ENCODE peak calls at places on chromosomes 11 and 22, in four cellular contexts. One of them, this sample, is unnamed.

GRCh38 chr11:114296190-114296978 is at the start of gene NNMT:
- DNase-seq in AG09319: peak; percentile 97
- DNase-seq in HCT116: no peak
- DNase-seq in nephron progenitor cell: no peak
- DNase-seq in this sample: peak; percentile 95

GRCh38 chr11:2857918-2858317 is 27.7 kb downstream of the CDKN1C start:
- DNase-seq in HCT116: no peak
- DNase-seq in nephron progenitor cell: no peak
- DNase-seq in AG09319: no peak
- DNase-seq in this sample: no peak

GRCh38 chr11:2781413-2782274 is 81.8 kb upstream of the KCNQ1OT1 start:
- DNase-seq in AG09319: no peak
- DNase-seq in HCT116: no peak
- DNase-seq in nephron progenitor cell: no peak
- DNase-seq in this sample: no peak

GRCh38 chr22:42269407-42270177 is 861 bp downstream of the TCF20 start:
- DNase-seq in AG09319: no peak
- DNase-seq in HCT116: peak; percentile 48
- DNase-seq in nephron progenitor cell: peak; percentile 64
- DNase-seq in this sample: no peak

GRCh38 chr11:129610125-129610524 is 205.5 kb upstream of the TMEM45B start:
- DNase-seq in HCT116: no peak
- DNase-seq in AG09319: no peak
- DNase-seq in nephron progenitor cell: no peak
- DNase-seq in this sample: no peak

GRCh38 chr11:65574147-65574962 is 1.5 kb upstream of the EHBP1L1 start:
- DNase-seq in HCT116: peak; percentile 83
- DNase-seq in AG09319: peak; percentile 93
- DNase-seq in nephron progenitor cell: peak; percentile 89
- DNase-seq in this sample: peak; percentile 82

GRCh38 chr11:6695377-6695776 is 12.2 kb upstream of the MRPL17 start:
- DNase-seq in nephron progenitor cell: no peak
- DNase-seq in HCT116: no peak
- DNase-seq in AG09319: no peak
- DNase-seq in this sample: no peak

GRCh38 chr11:105206633-105207032 is 67.1 kb upstream of the CARD18 start:
- DNase-seq in AG09319: no peak
- DNase-seq in HCT116: no peak
- DNase-seq in nephron progenitor cell: no peak
- DNase-seq in this sample: no peak

GRCh38 chr22:22684605-22685561 is 40.5 kb downstream of the GGTLC2 start:
- DNase-seq in nephron progenitor cell: peak; percentile 35
- DNase-seq in AG09319: peak; percentile 79
- DNase-seq in HCT116: no peak
- DNase-seq in this sample: no peak
- TF ChIP-seq CTCF in nephron progenitor cell: peak; percentile 35
- TF ChIP-seq CTCF in AG09319: peak; percentile 45
- TF ChIP-seq CTCF in HCT116: peak; percentile 64
- TF ChIP-seq CTCF in this sample: peak; percentile 61

GRCh38 chr11:69008774-69009440 is 4.1 kb downstream of the MRGPRF start:
- DNase-seq in nephron progenitor cell: peak; percentile 35
- DNase-seq in AG09319: peak; percentile 92
- DNase-seq in HCT116: peak; percentile 83
- DNase-seq in this sample: peak; percentile 94

GRCh38 chr11:69007978-69008381 is 5.1 kb downstream of the MRGPRF start:
- DNase-seq in AG09319: no peak
- DNase-seq in nephron progenitor cell: no peak
- DNase-seq in HCT116: no peak
- DNase-seq in this sample: no peak

GRCh38 chr11:69010964-69011623 is 2.0 kb downstream of the MRGPRF start:
- DNase-seq in HCT116: peak; percentile 47
- DNase-seq in AG09319: peak; percentile 54
- DNase-seq in nephron progenitor cell: peak; percentile 80
- DNase-seq in this sample: no peak

GRCh38 chr11:69010361-69010891 is 2.6 kb downstream of the MRGPRF start:
- DNase-seq in AG09319: no peak
- DNase-seq in HCT116: no peak
- DNase-seq in nephron progenitor cell: no peak
- DNase-seq in this sample: no peak

DNA sequence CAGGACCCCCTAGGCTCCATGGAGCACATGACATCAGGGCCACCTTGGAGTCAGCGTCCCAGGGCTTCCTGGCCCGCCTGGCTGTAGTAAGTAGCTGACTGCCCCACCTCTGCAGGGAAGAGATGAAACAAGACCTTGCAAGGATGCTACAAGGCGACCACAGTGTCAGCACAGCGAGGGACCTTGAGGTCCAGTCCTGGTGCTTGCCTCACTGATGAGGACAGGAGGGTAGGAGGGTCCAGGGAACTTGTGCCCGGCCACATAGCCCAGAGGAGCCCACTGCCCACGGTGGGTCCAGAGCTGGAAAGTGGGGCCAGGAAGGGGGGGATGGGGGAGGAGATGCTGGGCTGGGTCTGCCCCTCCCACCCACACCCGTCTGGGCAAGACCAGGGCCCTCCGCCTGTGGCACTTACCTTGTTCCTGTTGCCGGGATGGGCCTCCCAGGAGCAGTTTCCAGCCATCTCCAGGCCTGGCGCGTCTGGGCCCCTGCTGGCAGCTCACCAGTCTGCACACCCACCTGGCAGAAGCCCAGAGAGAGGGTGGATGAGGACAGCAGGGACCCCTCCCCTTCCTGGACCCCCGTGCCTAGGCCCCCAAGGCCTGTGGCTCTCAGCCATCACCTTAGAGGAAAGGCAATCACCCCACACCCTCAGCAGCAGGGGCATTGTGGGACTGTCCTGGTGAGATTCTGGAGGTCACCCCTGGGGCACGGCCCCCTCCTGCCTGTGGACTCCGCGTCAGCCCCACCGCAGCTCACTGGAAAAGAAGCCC is 3.4 kb downstream of the MRGPRF start:
- DNase-seq in AG09319: no peak
- DNase-seq in nephron progenitor cell: no peak
- DNase-seq in HCT116: no peak
- DNase-seq in this sample: no peak
- TF ChIP-seq CTCF in AG09319: no peak
- TF ChIP-seq CTCF in nephron progenitor cell: no peak
- TF ChIP-seq CTCF in HCT116: no peak
- TF ChIP-seq CTCF in this sample: no peak

DNA sequence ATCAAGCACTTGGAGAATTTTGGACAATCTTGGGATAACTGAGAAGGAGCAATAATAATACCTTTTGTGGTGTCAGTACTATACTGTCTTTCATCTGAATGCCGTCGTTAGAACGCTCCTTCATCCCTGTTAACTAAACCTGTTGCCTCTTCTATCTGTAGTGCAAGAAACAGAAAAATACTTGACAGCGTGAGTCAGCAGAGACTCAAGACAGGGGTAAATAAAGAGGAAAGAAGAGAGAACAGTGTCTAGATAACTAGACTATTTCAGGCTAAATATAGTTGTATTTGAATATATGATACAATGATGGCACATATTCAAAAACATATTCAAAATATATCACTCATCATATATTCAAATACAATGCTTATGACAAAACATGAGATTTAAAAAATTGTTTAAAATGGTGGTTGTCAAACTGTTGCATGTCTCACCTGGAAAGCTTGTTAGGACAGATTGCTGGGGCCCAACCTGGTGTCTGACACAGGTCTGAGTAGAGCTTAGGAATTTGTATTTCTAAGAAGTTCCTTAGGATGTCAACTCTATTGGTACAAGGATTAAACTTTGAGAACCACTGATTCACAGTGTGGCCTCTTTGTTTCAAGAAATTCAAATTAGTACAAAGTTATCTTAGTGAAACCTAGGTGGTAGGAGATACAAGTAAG is 17.4 kb downstream of the OOSP4A start:
- DNase-seq in nephron progenitor cell: no peak
- DNase-seq in AG09319: no peak
- DNase-seq in HCT116: no peak
- DNase-seq in this sample: no peak
- TF ChIP-seq CTCF in nephron progenitor cell: no peak
- TF ChIP-seq CTCF in AG09319: no peak
- TF ChIP-seq CTCF in HCT116: no peak
- TF ChIP-seq CTCF in this sample: no peak

GRCh38 chr11:61737636-61738386 is 14.6 kb upstream of the MYRF start:
- DNase-seq in HCT116: no peak
- DNase-seq in AG09319: no peak
- DNase-seq in nephron progenitor cell: no peak
- DNase-seq in this sample: no peak
- TF ChIP-seq CTCF in HCT116: no peak
- TF ChIP-seq CTCF in AG09319: no peak
- TF ChIP-seq CTCF in nephron progenitor cell: no peak
- TF ChIP-seq CTCF in this sample: no peak